ENCODE peak calls at places on chromosomes 13 and 19, in four cellular contexts. One of them, this sample, is unnamed.

GRCh38 chr19:18488838-18489626 is 32.8 kb downstream of the ELL start:
- DNase-seq in HFF-Myc: no peak
- DNase-seq in SW480: no peak
- DNase-seq in ELR: peak; percentile 47
- DNase-seq in this sample: peak; percentile 78

GRCh38 chr19:49520705-49521319 is 7.0 kb upstream of the RCN3 start:
- DNase-seq in HFF-Myc: no peak
- DNase-seq in SW480: no peak
- DNase-seq in ELR: no peak
- DNase-seq in this sample: no peak

GRCh38 chr19:2192862-2193261 is 29.1 kb downstream of the DOT1L start:
- DNase-seq in HFF-Myc: no peak
- DNase-seq in SW480: no peak
- DNase-seq in ELR: no peak
- DNase-seq in this sample: no peak

GRCh38 chr19:575527-576506 is 3.4 kb downstream of the BSG start:
- DNase-seq in HFF-Myc: no peak
- DNase-seq in SW480: no peak
- DNase-seq in ELR: peak; percentile 75
- DNase-seq in this sample: no peak

GRCh38 chr19:56133858-56134654 is 7.0 kb upstream of the ZNF444 start:
- DNase-seq in HFF-Myc: no peak
- DNase-seq in SW480: no peak
- DNase-seq in ELR: peak; percentile 59
- DNase-seq in this sample: no peak

GRCh38 chr13:34748078-34748477 is 194.0 kb upstream of the NBEA start:
- DNase-seq in HFF-Myc: no peak
- DNase-seq in SW480: no peak
- DNase-seq in ELR: no peak
- DNase-seq in this sample: no peak

GRCh38 chr13:79692846-79693245 is 211.9 kb downstream of the NDFIP2 start:
- DNase-seq in HFF-Myc: peak; percentile 30
- DNase-seq in SW480: no peak
- DNase-seq in ELR: no peak
- DNase-seq in this sample: no peak

GRCh38 chr19:18741566-18742121 is 49.5 kb downstream of the COMP start:
- DNase-seq in HFF-Myc: no peak
- DNase-seq in SW480: no peak
- DNase-seq in ELR: no peak
- DNase-seq in this sample: peak; percentile 26

GRCh38 chr13:110790371-110790770 is 76.9 kb downstream of the ING1 start:
- DNase-seq in HFF-Myc: no peak
- DNase-seq in SW480: no peak
- DNase-seq in ELR: no peak
- DNase-seq in this sample: no peak

GRCh38 chr19:5132698-5133651 is 164.1 kb downstream of the KDM4B start:
- DNase-seq in HFF-Myc: no peak
- DNase-seq in SW480: no peak
- DNase-seq in ELR: no peak
- DNase-seq in this sample: no peak

GRCh38 chr19:46426506-46427162 is 2.1 kb downstream of the PNMA8C start:
- DNase-seq in HFF-Myc: peak; percentile 60
- DNase-seq in SW480: no peak
- DNase-seq in ELR: peak; percentile 77
- DNase-seq in this sample: peak; percentile 85

GRCh38 chr13:114055766-114056165 is 76.7 kb downstream of the RASA3 start:
- DNase-seq in HFF-Myc: no peak
- DNase-seq in SW480: no peak
- DNase-seq in ELR: no peak
- DNase-seq in this sample: no peak

GRCh38 chr19:30669329-30670010 is 297.3 kb downstream of the ZNF536 start:
- DNase-seq in HFF-Myc: no peak
- DNase-seq in SW480: peak; percentile 31
- DNase-seq in ELR: peak; percentile 50
- DNase-seq in this sample: peak; percentile 81

GRCh38 chr19:3358919-3359849 is 7.2 kb upstream of the NFIC start:
- DNase-seq in HFF-Myc: no peak
- DNase-seq in SW480: no peak
- DNase-seq in ELR: peak; percentile 55
- DNase-seq in this sample: no peak

GRCh38 chr13:50030315-50030714 is 15.1 kb downstream of the KCNRG start:
- DNase-seq in HFF-Myc: no peak
- DNase-seq in SW480: peak; percentile 48
- DNase-seq in ELR: peak; percentile 27
- DNase-seq in this sample: no peak

GRCh38 chr13:44471686-44472085 is 98.1 kb downstream of the SERP2 start:
- DNase-seq in HFF-Myc: no peak
- DNase-seq in SW480: no peak
- DNase-seq in ELR: peak; percentile 76
- DNase-seq in this sample: no peak

GRCh38 chr19:54608205-54608604 is 14.8 kb downstream of the LILRA1 start:
- DNase-seq in HFF-Myc: no peak
- DNase-seq in SW480: no peak
- DNase-seq in ELR: no peak
- DNase-seq in this sample: no peak

GRCh38 chr19:15251749-15252397 is 19.6 kb upstream of the EPHX3 start:
- DNase-seq in HFF-Myc: peak; percentile 57
- DNase-seq in SW480: peak; percentile 40
- DNase-seq in ELR: peak; percentile 91
- DNase-seq in this sample: peak; percentile 84

GRCh38 chr13:109000207-109000606 is 370.8 kb downstream of the MYO16 start:
- DNase-seq in HFF-Myc: no peak
- DNase-seq in SW480: no peak
- DNase-seq in ELR: no peak
- DNase-seq in this sample: no peak

GRCh38 chr13:21137696-21138095 is 38.7 kb downstream of the SKA3 start:
- DNase-seq in HFF-Myc: no peak
- DNase-seq in SW480: no peak
- DNase-seq in ELR: peak; percentile 85
- DNase-seq in this sample: no peak

GRCh38 chr19:57192993-57193392 is 1.7 kb downstream of the ZNF264 start:
- DNase-seq in HFF-Myc: no peak
- DNase-seq in SW480: no peak
- DNase-seq in ELR: peak; percentile 10
- DNase-seq in this sample: no peak

This sample was measured in H9.